ENCODE peak calls at places on chromosomes 2 and 18, in six cellular contexts. A is aorta; I is pancreas; J is breast epithelium; R is effector memory CD4-positive, alpha-beta T cell; G is upper lobe of right lung. Q is an unnamed sample. For H3K27me3 and H3K4me1, the result is how much of the 10 kb centered on the place peaks cover.

GRCh38 chr2:55923091-55923977 is at the start of gene EFEMP1:
- DNase-seq in A (peak), R (no peak), G (peak), I (peak), J (peak), Q (peak)

GRCh38 chr18:711330-711692 is 1.1 kb downstream of the ENOSF1 start:
- DNase-seq in J (no peak), A (no peak), R (no peak), I (no peak), G (no peak), Q (peak)

GRCh38 chr2:239856620-239857285 is 168.4 kb downstream of the NDUFA10 start:
- DNase-seq in R (no peak), A (no peak), I (no peak), G (no peak), J (no peak), Q (no peak)

GRCh38 chr2:123993728-123994323 is 31.3 kb upstream of the CNTNAP5 start:
- DNase-seq in A (no peak), J (no peak), R (no peak), G (no peak), I (peak), Q (peak)

GRCh38 chr2:230765611-230766300 is 53.1 kb downstream of the CAB39 start:
- DNase-seq in G (no peak), I (no peak), A (no peak), R (no peak), J (no peak), Q (no peak)

GRCh38 chr18:9757851-9758587 is 49.9 kb downstream of the RAB31 start:
- DNase-seq in R (no peak), J (no peak), A (no peak), I (no peak), G (no peak), Q (no peak)

GRCh38 chr18:75324686-75325257 is 102.7 kb downstream of the SMIM21 start:
- DNase-seq in J (no peak), I (no peak), A (no peak), G (no peak), R (no peak), Q (no peak)

GRCh38 chr18:47756364-47757016 is 174.0 kb downstream of the SMAD2 start:
- DNase-seq in J (no peak), R (no peak), I (peak), G (peak), A (no peak), Q (peak)

GRCh38 chr18:13608791-13609552 is 117.4 kb downstream of the FAM210A start:
- DNase-seq in A (no peak), R (no peak), G (peak), J (no peak), I (no peak), Q (no peak)

GRCh38 chr2:49108436-49108835 is 45.9 kb downstream of the FSHR start:
- DNase-seq in A (no peak), J (no peak), R (no peak), I (no peak), G (no peak), Q (no peak)

GRCh38 chr2:12325806-12326205 is 390.9 kb upstream of the TRIB2 start:
- DNase-seq in R (no peak), I (no peak), A (peak), G (no peak), J (no peak), Q (no peak)

GRCh38 chr2:140892911-140893637 is 1237.7 kb downstream of the LRP1B start:
- DNase-seq in A (no peak), R (no peak), G (no peak), I (no peak), J (no peak), Q (no peak)

GRCh38 chr2:208638059-208638458 is 231.5 kb downstream of the PTH2R start:
- DNase-seq in G (no peak), J (no peak), A (no peak), R (no peak), I (no peak), Q (no peak)

GRCh38 chr2:100254646-100255210 is 67.6 kb downstream of the LONRF2 start:
- DNase-seq in J (no peak), R (no peak), G (no peak), A (no peak), I (no peak), Q (no peak)

GRCh38 chr18:69674292-69674877 is 273.3 kb downstream of the CD226 start:
- DNase-seq in G (no peak), I (no peak), R (no peak), A (no peak), J (no peak), Q (peak)

GRCh38 chr18:28637897-28638296 is 461.0 kb upstream of the CDH2 start:
- DNase-seq in J (no peak), I (no peak), R (no peak), G (no peak), A (no peak), Q (peak)

GRCh38 chr18:79395761-79396404 is at the start of gene NFATC1:
- DNase-seq in J (peak), R (peak), I (no peak), G (peak), A (peak), Q (peak)

GRCh38 chr2:64341461-64341860 is 112.5 kb upstream of the LGALSL start:
- DNase-seq in R (no peak), A (no peak), I (no peak), G (no peak), J (no peak), Q (no peak)

GRCh38 chr2:116023026-116023425 is 1580.6 kb downstream of the DPP10 start:
- DNase-seq in G (no peak), J (no peak), R (no peak), A (no peak), I (no peak), Q (no peak)

GRCh38 chr2:141555876-141556470 is 574.8 kb downstream of the LRP1B start:
- DNase-seq in G (no peak), R (no peak), J (no peak), A (no peak), I (no peak), Q (no peak)

GRCh38 chr2:223104741-223105140 is 52.8 kb downstream of the KCNE4 start:
- DNase-seq in G (no peak), I (no peak), A (no peak), R (no peak), J (no peak), Q (no peak)

GRCh38 chr2:222993920-222994650 is 57.9 kb upstream of the KCNE4 start:
- DNase-seq in G (no peak), I (peak), R (no peak), A (peak), J (no peak), Q (no peak)

GRCh38 chr2:232816656-232817055 is 40.3 kb upstream of the KCNJ13 start:
- DNase-seq in J (no peak), G (no peak), R (no peak), A (no peak), I (no peak), Q (no peak)

GRCh38 chr2:195319112-195319460 is 337.9 kb upstream of the SLC39A10 start:
- DNase-seq in R (no peak), A (no peak), J (no peak), I (no peak), G (no peak), Q (no peak)

GRCh38 chr2:203893386-203893785 is 25.8 kb downstream of the CTLA4 start:
- DNase-seq in I (no peak), A (no peak), J (no peak), G (no peak), R (no peak), Q (no peak)

GRCh38 chr2:9984217-9984739 is 32.8 kb downstream of the GRHL1 start:
- DNase-seq in A (no peak), I (no peak), R (no peak), J (no peak), G (no peak), Q (peak)

GRCh38 chr2:71240794-71241193 is 13.9 kb upstream of the PAIP2B start:
- DNase-seq in I (no peak), A (no peak), R (no peak), J (no peak), G (no peak), Q (no peak)

GRCh38 chr2:210360412-210360811 is 45.4 kb upstream of the MYL1 start:
- DNase-seq in G (no peak), I (no peak), A (no peak), R (no peak), J (no peak), Q (no peak)

GRCh38 chr2:194090251-194090905 is 1566.6 kb upstream of the SLC39A10 start:
- DNase-seq in A (peak), R (no peak), G (peak), I (peak), J (no peak), Q (no peak)

GRCh38 chr2:102147935-102148334 is 5.4 kb downstream of the IL1R1 start:
- DNase-seq in I (no peak), G (no peak), J (no peak), A (no peak), R (no peak), Q (no peak)

GRCh38 chr2:100703213-100703612 is 116.7 kb upstream of the NPAS2 start:
- DNase-seq in A (no peak), G (no peak), J (no peak), I (no peak), R (no peak), Q (no peak)

GRCh38 chr2:240628507-240629418 is 3.5 kb downstream of the GPR35 start:
- DNase-seq in J (peak), I (peak), A (peak), G (peak), R (no peak), Q (peak)

GRCh38 chr2:133667085-133667484 is 98.8 kb upstream of the NCKAP5 start:
- DNase-seq in G (no peak), I (no peak), A (no peak), J (no peak), R (no peak), Q (no peak)

DNA sequence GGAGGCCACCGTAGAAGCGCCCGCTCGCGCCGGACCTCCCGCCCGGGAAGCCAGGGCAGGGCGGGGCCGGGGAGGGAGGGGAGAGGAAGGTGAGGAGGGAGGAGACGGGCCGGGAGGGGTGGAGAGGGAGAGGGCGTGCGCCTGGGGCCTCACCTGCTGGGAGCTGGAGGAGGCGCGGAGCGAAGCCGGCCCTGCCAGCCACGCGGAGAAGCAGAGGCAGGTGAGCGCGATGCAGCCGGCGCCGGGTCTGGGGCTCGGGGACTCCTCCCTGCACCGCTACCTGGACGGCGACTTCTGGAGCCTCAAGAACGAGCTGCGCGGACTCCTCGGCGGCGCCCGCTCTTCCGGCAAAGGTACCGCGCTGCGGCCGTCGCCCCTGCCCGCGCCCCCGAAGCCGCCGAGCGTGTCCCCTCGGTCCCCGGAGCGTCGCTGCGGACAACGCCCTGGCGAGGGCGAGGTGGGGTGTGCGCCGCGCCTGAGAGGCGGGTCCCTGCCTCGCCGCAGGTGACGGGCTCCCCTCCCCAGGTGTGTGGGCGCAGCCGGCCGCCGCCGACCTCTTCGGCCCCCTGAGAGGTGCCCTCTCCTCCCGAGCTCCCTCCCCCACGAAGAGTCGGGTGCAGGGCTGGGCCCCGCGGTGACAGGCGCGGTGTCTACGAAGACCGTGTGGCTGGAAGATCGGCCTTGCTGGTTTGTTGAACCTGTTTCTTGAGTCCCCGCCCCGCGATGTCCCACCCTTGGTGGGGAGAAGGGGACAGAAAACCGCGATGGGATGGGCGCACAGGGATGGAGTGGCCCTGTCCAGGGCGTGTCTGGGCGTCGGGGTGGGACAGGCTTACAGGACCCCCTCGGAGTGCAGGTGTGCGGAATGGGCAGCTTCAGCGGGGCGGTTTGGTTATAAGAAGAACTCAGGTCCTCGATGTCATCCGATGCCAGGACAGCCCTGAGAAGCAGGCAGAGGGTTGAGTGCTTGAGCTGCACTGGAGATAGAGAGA is at the start of gene ACOXL:
- DNase-seq in A (no peak), G (peak), I (peak), J (no peak), R (no peak), Q (no peak)
- H3K27me3 ChIP-seq in A (under half), G (under half), I (under half), J (under half), R (under half), Q (under half)

GRCh38 chr2:37554157-37554515 is 117.3 kb downstream of the CDC42EP3 start:
- DNase-seq in A (no peak), I (no peak), J (no peak), G (no peak), R (no peak), Q (no peak)

GRCh38 chr2:37554687-37555086 is 116.8 kb downstream of the CDC42EP3 start:
- DNase-seq in A (no peak), G (no peak), J (no peak), I (no peak), R (no peak), Q (no peak)

GRCh38 chr2:37558622-37559021 is 112.8 kb downstream of the CDC42EP3 start:
- DNase-seq in A (peak), J (no peak), R (no peak), G (no peak), I (no peak), Q (no peak)

GRCh38 chr2:37555457-37555856 is 116.0 kb downstream of the CDC42EP3 start:
- DNase-seq in I (no peak), A (peak), R (no peak), G (no peak), J (no peak), Q (no peak)

GRCh38 chr2:37556256-37556655 is 115.2 kb downstream of the CDC42EP3 start:
- DNase-seq in J (no peak), A (no peak), I (no peak), G (no peak), R (no peak), Q (no peak)
- H3K4me1 ChIP-seq in J (under half), A (under half), I (under half), G (under half), R (under half), Q (under half)

DNA sequence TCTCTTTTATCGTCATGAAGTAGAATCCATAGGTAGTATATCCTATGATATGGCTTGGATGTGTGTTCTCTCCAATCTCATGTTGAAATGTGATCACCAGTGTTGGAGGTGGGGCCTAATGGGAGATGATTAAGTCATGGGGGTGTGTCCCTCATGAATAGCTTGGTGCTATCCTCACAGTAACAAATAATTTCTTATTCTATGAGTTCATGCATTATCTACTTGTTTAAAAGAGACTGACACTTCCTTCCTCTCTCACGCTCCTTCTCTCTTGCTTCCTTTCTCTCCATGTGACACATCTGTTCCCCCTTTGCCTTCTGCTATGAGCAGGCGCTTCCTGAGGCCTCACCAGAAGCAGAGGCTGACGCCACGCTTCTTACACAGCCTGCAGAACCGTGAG is 165.6 kb downstream of the MREG start:
- DNase-seq in G (no peak), R (no peak), A (no peak), J (no peak), I (no peak), Q (no peak)
- H3K27me3 ChIP-seq in G (under half), R (under half), A (under half), J (under half), I (under half), Q (under half)

GRCh38 chr2:109701362-109701761 is 87.2 kb downstream of the SOWAHC start:
- DNase-seq in G (no peak), I (no peak), J (no peak), A (no peak), R (no peak), Q (no peak)

GRCh38 chr2:109703798-109704197 is 89.6 kb downstream of the SOWAHC start:
- DNase-seq in A (no peak), I (no peak), J (no peak), R (no peak), G (no peak), Q (no peak)

GRCh38 chr2:109700680-109701274 is 86.6 kb downstream of the SOWAHC start:
- DNase-seq in G (no peak), I (no peak), J (no peak), A (peak), R (no peak), Q (no peak)

GRCh38 chr2:109702250-109702985 is 88.3 kb downstream of the SOWAHC start:
- DNase-seq in A (no peak), G (no peak), R (no peak), I (no peak), J (no peak), Q (no peak)

DNA sequence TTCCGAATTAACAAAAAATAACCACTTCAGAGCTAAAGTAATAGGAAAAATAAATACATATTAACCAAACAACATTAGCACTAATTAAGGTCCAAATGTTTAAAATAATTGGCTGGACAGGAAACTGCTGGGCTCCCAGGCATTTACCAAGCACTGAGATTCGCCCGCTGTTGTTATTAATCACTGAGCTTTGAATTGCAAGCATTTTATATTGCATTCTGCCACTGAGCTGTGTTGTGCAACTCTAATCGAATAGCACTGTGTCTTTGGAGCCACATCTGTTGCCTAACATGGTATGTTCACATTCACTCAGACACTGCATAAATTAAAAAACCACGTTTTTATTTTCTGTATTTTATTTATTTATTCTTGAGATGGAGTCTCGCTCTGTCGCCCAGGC is 88.9 kb downstream of the SOWAHC start:
- DNase-seq in R (no peak), G (no peak), A (no peak), I (no peak), J (no peak), Q (no peak)
- H3K4me1 ChIP-seq in R (under half), G (under half), A (under half), I (under half), J (under half), Q (under half)

DNA sequence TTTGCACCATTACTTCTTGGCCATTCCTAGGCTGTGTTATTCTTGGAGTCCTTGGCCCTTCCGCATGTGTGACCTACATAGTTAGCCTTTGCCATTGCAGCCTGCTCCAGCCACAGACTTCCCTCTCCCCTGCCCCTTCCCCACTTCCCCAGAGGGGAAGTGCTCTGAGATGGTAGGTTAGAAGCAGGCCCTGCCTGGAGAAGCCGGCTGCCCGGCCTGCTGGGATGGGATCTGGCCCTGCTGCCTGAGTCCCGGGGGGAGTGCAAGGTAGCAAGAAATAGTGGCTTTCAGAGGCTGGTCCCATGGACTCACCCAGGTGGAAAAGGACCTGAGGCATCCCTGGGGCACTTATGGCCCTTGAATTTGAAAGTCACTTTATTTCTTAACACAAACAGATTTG is 28.4 kb upstream of the OTOF start:
- DNase-seq in R (no peak), A (peak), I (no peak), G (no peak), J (no peak), Q (no peak)
- H3K27me3 ChIP-seq in R (under half), A (under half), I (under half), G (under half), J (under half), Q (under half)

DNA sequence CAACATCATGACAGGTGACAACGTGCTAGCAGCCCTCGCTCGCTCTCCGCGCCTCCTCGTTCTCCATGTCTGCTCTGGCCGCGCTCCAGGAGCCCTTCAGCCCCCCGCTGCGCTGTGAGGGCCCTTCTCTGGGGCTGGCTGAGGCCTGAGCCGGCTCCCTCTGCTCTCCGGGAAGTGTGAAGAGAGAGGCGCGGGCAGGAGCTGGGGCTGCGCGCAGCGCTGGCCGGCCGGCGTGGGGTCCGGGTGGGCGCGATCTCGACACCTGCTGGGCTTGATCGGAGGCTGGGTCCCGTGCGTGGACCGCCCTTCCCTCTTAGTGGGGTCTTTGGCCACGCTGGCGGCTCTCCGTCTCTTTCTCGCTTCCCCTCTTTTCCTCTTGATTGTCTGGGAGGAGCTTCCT is 195.5 kb downstream of the ANKRD30BL start:
- DNase-seq in G (no peak), J (no peak), A (no peak), R (no peak), I (peak), Q (no peak)
- H3K4me1 ChIP-seq in G (under half), J (under half), A (under half), R (under half), I (under half), Q (under half)

DNA sequence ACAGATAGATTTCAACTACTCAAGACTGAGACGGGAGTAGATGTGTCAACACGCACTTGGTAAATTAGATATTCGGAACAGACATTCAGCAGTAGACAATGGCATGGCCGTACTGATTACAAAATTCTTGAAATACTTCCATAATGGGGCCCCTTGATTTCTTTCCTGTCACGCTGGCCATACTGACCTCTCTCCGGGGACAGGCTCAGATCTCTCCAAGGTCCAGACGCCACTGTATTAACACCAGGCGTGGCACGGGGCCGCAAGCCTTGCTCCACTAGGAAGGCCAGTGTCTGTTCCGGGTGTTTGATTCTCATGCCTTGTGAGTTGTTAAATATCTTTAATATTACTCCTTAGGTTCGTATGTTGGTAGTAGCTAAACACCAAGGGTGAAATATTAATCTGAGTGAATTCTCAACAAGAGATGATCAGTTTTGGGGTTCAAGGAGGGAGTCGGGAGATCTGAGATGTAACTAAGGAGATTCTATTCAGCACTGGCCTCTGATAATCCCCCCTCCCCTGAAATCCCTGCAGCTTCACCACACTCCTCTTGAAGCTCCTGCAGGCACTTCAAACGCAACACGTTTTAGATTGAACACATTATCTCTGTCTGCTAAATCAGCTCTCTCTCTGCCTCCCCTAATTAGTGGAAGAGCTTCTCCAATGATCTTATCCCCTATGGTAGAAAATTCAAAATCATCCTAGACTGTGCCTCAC is 2.2 kb upstream of the EHD3 start:
- DNase-seq in I (no peak), A (no peak), J (no peak), R (no peak), G (no peak), Q (no peak)
- H3K27me3 ChIP-seq in I (under half), A (under half), J (under half), R (under half), G (under half), Q (under half)

Q was measured in HAP-1.